ENCODE peak calls at places on chromosome 6, in six cellular contexts. U, Y, L, V, N and F are unnamed samples. For H3K79me2, the result is how much of the 10 kb centered on the place peaks cover.

GRCh38 chr6:152136449-152136825 is 329.0 kb downstream of the ESR1 start:
- DNase-seq in Y (peak), U (no peak), N (peak), L (no peak), V (no peak), F (no peak)

GRCh38 chr6:166999845-167000253 is 652 bp downstream of the CEP43 start:
- DNase-seq in Y (peak), N (peak), U (no peak), V (peak), L (no peak), F (no peak)

GRCh38 chr6:41654433-41655020 is 16.3 kb downstream of the MDFI start:
- DNase-seq in Y (no peak), V (no peak), U (no peak), N (no peak), L (no peak), F (no peak)

GRCh38 chr6:91538622-91539021 is 951.8 kb upstream of the MAP3K7 start:
- DNase-seq in N (no peak), Y (no peak), U (no peak), L (no peak), V (no peak), F (no peak)

GRCh38 chr6:155143610-155144106 is 120.2 kb upstream of the CLDN20 start:
- DNase-seq in U (no peak), Y (no peak), L (no peak), V (no peak), N (peak), F (no peak)

GRCh38 chr6:52929321-52930164 is 20.0 kb upstream of the GSTA3 start:
- DNase-seq in U (no peak), L (no peak), N (peak), Y (peak), V (no peak), F (peak)

GRCh38 chr6:129863664-129864063 is 2.5 kb upstream of the TMEM244 start:
- DNase-seq in N (peak), Y (peak), V (no peak), U (no peak), L (no peak), F (no peak)

GRCh38 chr6:38944655-38945279 is 103.8 kb upstream of the GLP1R start:
- DNase-seq in V (no peak), N (no peak), L (no peak), Y (no peak), U (no peak), F (no peak)

GRCh38 chr6:74755748-74756147 is 450.1 kb downstream of the COL12A1 start:
- DNase-seq in U (no peak), V (no peak), N (no peak), Y (peak), L (no peak), F (no peak)

DNA sequence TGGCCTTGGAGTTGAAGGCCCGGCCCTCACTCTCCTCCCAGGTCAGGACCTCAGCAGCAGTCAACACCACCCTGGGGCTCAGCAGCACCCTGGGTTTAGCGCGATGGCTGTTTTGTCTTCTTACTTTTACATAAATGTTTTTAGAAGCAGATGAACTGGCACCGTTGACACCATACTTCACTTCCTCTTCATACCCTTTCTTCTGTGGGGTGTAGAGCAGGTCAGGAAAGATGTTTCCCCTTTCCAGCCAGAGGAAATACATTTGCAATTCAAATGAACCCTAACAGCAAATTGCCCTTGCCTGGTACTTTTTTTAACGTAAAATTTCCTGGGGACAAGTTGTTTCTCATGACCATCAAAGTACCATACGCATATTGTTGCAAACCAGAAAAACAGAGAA is 54.7 kb upstream of the SNX9 start:
- DNase-seq in Y (no peak), N (no peak), L (no peak), U (peak), V (peak), F (no peak)
- H3K79me2 ChIP-seq in Y (under half), N (under half), L (under half), U (under half), V (under half), F (under half)

DNA sequence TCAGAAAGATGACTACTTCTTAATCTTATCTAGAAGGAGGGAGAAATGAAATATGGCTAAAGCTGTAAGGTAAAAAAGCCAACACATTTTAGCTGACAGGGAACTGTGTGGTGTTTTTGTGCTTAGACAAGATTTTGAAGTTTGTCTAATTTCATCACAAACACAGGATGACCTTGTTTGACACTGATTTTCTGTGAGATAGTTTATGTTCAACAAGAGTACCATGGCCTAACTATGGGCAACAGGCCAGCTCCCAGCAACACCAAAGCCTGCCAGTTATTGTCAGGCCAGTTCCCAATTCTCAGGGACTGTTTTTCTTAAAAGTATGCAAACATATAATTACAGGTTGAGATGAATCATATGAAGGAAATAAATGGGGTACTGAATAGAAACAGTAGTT is 5.5 kb upstream of the ABCF1 start:
- DNase-seq in V (no peak), Y (no peak), L (no peak), N (no peak), U (no peak), F (no peak)
- H3K79me2 ChIP-seq in V (under half), Y (under half), L (under half), N (under half), U (under half), F (under half)

GRCh38 chr6:107690864-107691661 is 133.1 kb downstream of the SCML4 start:
- DNase-seq in V (no peak), L (no peak), N (peak), Y (peak), U (no peak), F (no peak)

GRCh38 chr6:107697682-107698081 is 126.4 kb downstream of the SCML4 start:
- DNase-seq in V (no peak), U (no peak), Y (peak), L (no peak), N (peak), F (no peak)

GRCh38 chr6:107698146-107698545 is 126.0 kb downstream of the SCML4 start:
- DNase-seq in Y (peak), N (peak), L (no peak), V (no peak), U (no peak), F (no peak)

GRCh38 chr6:107692351-107692750 is 131.8 kb downstream of the SCML4 start:
- DNase-seq in Y (peak), V (no peak), U (no peak), L (no peak), N (peak), F (no peak)

DNA sequence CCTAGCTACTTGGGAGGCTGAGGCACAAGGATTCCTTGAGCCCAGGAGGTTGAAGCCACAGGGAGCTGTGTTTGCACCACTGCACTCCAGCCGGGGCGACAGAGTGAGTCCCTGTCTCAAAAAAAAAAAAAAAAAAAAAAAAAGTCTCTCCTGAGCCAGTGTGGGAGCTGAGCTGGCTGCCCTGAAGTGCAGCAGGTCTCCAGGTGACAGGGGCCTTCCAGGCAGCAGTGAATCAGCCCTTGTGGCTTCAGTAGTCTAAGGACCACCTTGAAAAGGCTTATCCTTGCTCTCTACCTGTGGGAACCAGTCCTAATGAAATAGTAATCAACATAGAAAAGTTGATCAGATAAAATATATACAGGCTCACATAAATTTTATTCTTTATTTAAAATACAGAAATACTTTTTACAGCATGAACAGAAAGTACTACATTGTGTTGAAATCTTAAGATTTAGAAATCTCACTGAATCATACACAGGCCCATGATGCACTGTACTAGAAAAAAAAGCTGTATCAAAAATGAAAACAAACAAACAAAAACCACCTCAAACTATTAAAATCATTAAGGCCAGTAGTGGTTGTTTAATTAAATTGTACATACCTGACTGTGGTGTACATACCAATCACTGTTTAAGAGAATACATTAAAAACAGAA is 128.9 kb downstream of the SCML4 start:
- DNase-seq in N (peak), V (no peak), Y (no peak), L (no peak), U (no peak), F (no peak)
- H3K79me2 ChIP-seq in N (under half), V (under half), Y (under half), L (under half), U (under half), F (under half)

GRCh38 chr6:118529756-118530155 is 18.3 kb upstream of the PLN start:
- DNase-seq in Y (no peak), N (peak), V (no peak), L (no peak), U (no peak), F (no peak)
- H3K79me2 ChIP-seq in Y (under half), N (half or more), V (under half), L (under half), U (under half), F (under half)

GRCh38 chr6:133978896-133979240 is 25.8 kb downstream of the TBPL1 start:
- DNase-seq in U (no peak), L (no peak), Y (no peak), V (no peak), N (no peak), F (no peak)
- H3K79me2 ChIP-seq in U (under half), L (half or more), Y (under half), V (half or more), N (half or more), F (under half)

GRCh38 chr6:118897386-118897785 is 3.4 kb downstream of the ASF1A start:
- DNase-seq in L (no peak), V (no peak), N (no peak), Y (peak), U (no peak), F (no peak)
- H3K79me2 ChIP-seq in L (half or more), V (half or more), N (half or more), Y (half or more), U (half or more), F (half or more)

DNA sequence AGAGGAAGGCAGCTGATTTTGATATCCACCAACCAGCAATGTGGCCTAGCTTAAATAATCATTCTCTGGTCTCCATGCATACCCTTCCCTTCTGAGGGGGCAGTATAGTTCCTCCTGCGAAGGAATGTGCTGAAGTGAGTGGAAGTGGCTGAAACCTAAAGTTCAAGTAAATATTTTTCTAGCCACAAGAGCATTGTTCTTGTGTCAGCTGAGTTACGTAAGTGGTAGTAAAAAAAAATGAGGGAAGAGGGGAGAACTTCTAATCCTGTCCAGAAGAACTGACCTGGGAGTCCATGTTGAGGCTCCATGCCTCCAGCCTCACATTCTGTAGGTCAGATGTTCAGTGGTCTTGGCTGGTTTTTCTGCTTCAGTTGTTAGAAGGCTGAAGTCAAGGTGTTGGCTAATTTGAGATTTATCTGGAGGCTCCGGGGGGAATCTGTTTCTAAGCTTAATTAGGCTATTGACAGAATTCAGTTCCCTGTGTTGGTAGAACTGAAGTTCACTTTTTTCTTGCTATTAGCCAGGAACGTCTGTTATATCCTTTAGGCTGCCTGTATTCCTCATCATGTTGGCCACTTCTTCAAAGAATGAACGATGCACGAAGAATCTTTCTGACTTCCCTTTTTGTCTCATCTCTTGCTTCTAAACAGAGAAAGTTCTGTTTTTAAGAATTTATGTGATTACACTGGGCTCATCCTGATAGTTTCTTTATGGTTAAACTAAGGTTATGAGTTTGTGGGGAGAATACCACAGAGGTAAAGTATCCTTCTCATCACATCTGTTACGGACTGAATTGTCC is 207.1 kb upstream of the PRSS16 start:
- DNase-seq in V (no peak), U (no peak), N (no peak), L (no peak), Y (peak), F (no peak)
- H3K79me2 ChIP-seq in V (under half), U (under half), N (under half), L (under half), Y (under half), F (under half)

GRCh38 chr6:144349690-144350132 is 64.6 kb downstream of the UTRN start:
- DNase-seq in U (peak), Y (peak), L (no peak), V (peak), N (peak), F (no peak)
- H3K79me2 ChIP-seq in U (half or more), Y (under half), L (under half), V (under half), N (half or more), F (under half)